ENCODE peak calls at places on chromosome 1, in ten cellular contexts. G, J, Y, N, P, H, K, F, W and M are unnamed samples.
A peak's percentile ranks its signal among the peaks of the same experiment; 100 is the strongest.

GRCh38 chr1:167860231-167860923 is 53.6 kb downstream of the ADCY10 start:
- DNase-seq in G (no peak), J (no peak), Y (no peak), N (peak; percentile 40), P (no peak), H (no peak), K (no peak), F (no peak), W (peak; percentile 14), M (no peak)

GRCh38 chr1:35049116-35049515 is 17.4 kb upstream of the ZMYM6 start:
- DNase-seq in G (no peak), J (no peak), Y (no peak), N (peak; percentile 15), P (no peak), H (no peak), K (no peak), F (no peak), W (peak; percentile 22), M (no peak)

GRCh38 chr1:193392686-193393085 is 206.3 kb upstream of the B3GALT2 start:
- DNase-seq in G (no peak), J (no peak), Y (no peak), N (no peak), P (no peak), H (no peak), K (no peak), F (no peak), W (no peak), M (no peak)

GRCh38 chr1:11784993-11785769 is 20.6 kb downstream of the MTHFR start:
- DNase-seq in G (peak; percentile 74), J (no peak), Y (peak; percentile 72), N (peak; percentile 62), P (peak; percentile 57), H (no peak), K (peak; percentile 69), F (peak; percentile 30), W (peak; percentile 10), M (peak; percentile 12)

GRCh38 chr1:155978325-155978972 is at the start of gene ARHGEF2:
- DNase-seq in G (peak; percentile 75), J (no peak), Y (peak; percentile 74), N (peak; percentile 74), P (peak; percentile 59), H (no peak), K (peak; percentile 87), F (peak; percentile 52), W (peak; percentile 82), M (peak; percentile 90)

GRCh38 chr1:244851546-244852231 is 12.7 kb downstream of the HNRNPU start:
- DNase-seq in G (no peak), J (no peak), Y (no peak), N (no peak), P (no peak), H (no peak), K (no peak), F (no peak), W (no peak), M (no peak)

GRCh38 chr1:234253732-234254131 is 119.5 kb upstream of the COA6 start:
- DNase-seq in G (no peak), J (no peak), Y (no peak), N (no peak), P (no peak), H (no peak), K (no peak), F (no peak), W (no peak), M (no peak)

GRCh38 chr1:144101397-144102050 is 129.7 kb upstream of the FAM72C start:
- DNase-seq in G (no peak), J (no peak), Y (peak; percentile 4), N (peak; percentile 3), P (peak; percentile 30), H (no peak), K (peak; percentile 16), F (no peak), W (no peak), M (peak; percentile 4)

GRCh38 chr1:184075040-184076029 is 23.8 kb downstream of the TSEN15 start:
- DNase-seq in G (peak; percentile 79), J (no peak), Y (peak; percentile 33), N (peak; percentile 76), P (peak; percentile 30), H (peak; percentile 35), K (peak; percentile 67), F (peak; percentile 2), W (peak; percentile 70), M (peak; percentile 8)

GRCh38 chr1:67674260-67675011 is 10.6 kb upstream of the GADD45A start:
- DNase-seq in G (peak; percentile 87), J (no peak), Y (peak; percentile 11), N (peak; percentile 45), P (peak; percentile 63), H (no peak), K (peak; percentile 72), F (no peak), W (no peak), M (peak; percentile 78)

GRCh38 chr1:227542153-227543120 is 20.9 kb upstream of the ZNF678 start:
- DNase-seq in G (peak; percentile 86), J (peak; percentile 33), Y (peak; percentile 90), N (peak; percentile 89), P (peak; percentile 88), H (peak; percentile 48), K (peak; percentile 84), F (peak; percentile 61), W (peak; percentile 50), M (no peak)

GRCh38 chr1:165152727-165153126 is 203.8 kb downstream of the LMX1A start:
- DNase-seq in G (no peak), J (no peak), Y (peak; percentile 43), N (no peak), P (no peak), H (no peak), K (no peak), F (no peak), W (no peak), M (no peak)

GRCh38 chr1:173042806-173043205 is 7.9 kb downstream of the TNFSF18 start:
- DNase-seq in G (no peak), J (no peak), Y (no peak), N (no peak), P (no peak), H (no peak), K (no peak), F (no peak), W (peak; percentile 71), M (no peak)

GRCh38 chr1:1629430-1630190 is 2.4 kb upstream of the MMP23B start:
- DNase-seq in G (no peak), J (no peak), Y (no peak), N (no peak), P (peak; percentile 15), H (no peak), K (no peak), F (no peak), W (no peak), M (peak; percentile 70)

GRCh38 chr1:100414693-100415092 is 62.4 kb downstream of the CDC14A start:
- DNase-seq in G (no peak), J (no peak), Y (no peak), N (no peak), P (no peak), H (no peak), K (no peak), F (no peak), W (no peak), M (no peak)

GRCh38 chr1:188668083-188668482 is 1809.6 kb downstream of the BRINP3 start:
- DNase-seq in G (no peak), J (no peak), Y (no peak), N (no peak), P (peak; percentile 14), H (no peak), K (no peak), F (no peak), W (no peak), M (no peak)

GRCh38 chr1:243497939-243498681 is 242.3 kb downstream of the SDCCAG8 start:
- DNase-seq in G (no peak), J (no peak), Y (no peak), N (no peak), P (no peak), H (no peak), K (no peak), F (no peak), W (no peak), M (no peak)

GRCh38 chr1:175493999-175494336 is 249.4 kb downstream of the TNR start:
- DNase-seq in G (no peak), J (no peak), Y (no peak), N (no peak), P (no peak), H (no peak), K (no peak), F (peak; percentile 73), W (no peak), M (no peak)

GRCh38 chr1:105652109-105652508 is 1404.4 kb upstream of the PRMT6 start:
- DNase-seq in G (no peak), J (no peak), Y (no peak), N (no peak), P (no peak), H (no peak), K (no peak), F (no peak), W (no peak), M (no peak)

GRCh38 chr1:76090284-76091180 is 16.0 kb downstream of the ST6GALNAC3 start:
- DNase-seq in G (no peak), J (no peak), Y (no peak), N (no peak), P (no peak), H (no peak), K (no peak), F (no peak), W (no peak), M (no peak)

GRCh38 chr1:53959664-53960250 is 13.6 kb downstream of the LRRC42 start:
- DNase-seq in G (peak; percentile 28), J (no peak), Y (no peak), N (peak; percentile 47), P (no peak), H (no peak), K (no peak), F (no peak), W (peak; percentile 18), M (no peak)

GRCh38 chr1:43565600-43566360 is 35.1 kb downstream of the PTPRF start:
- DNase-seq in G (peak; percentile 56), J (no peak), Y (peak; percentile 66), N (peak; percentile 82), P (peak; percentile 79), H (no peak), K (peak; percentile 53), F (peak; percentile 66), W (no peak), M (no peak)

GRCh38 chr1:65149391-65149729 is 1.4 kb downstream of the AK4 start:
- DNase-seq in G (no peak), J (no peak), Y (no peak), N (no peak), P (no peak), H (no peak), K (no peak), F (no peak), W (no peak), M (no peak)

GRCh38 chr1:240417317-240417716 is 194.6 kb downstream of the GREM2 start:
- DNase-seq in G (no peak), J (no peak), Y (no peak), N (peak; percentile 62), P (no peak), H (no peak), K (no peak), F (no peak), W (peak; percentile 60), M (no peak)

GRCh38 chr1:37052120-37052519 is 17.8 kb upstream of the GRIK3 start:
- DNase-seq in G (no peak), J (no peak), Y (no peak), N (no peak), P (no peak), H (no peak), K (no peak), F (no peak), W (peak; percentile 1), M (no peak)

GRCh38 chr1:212671342-212672031 is 28.2 kb downstream of the BATF3 start:
- DNase-seq in G (peak; percentile 27), J (no peak), Y (no peak), N (peak; percentile 67), P (peak; percentile 42), H (no peak), K (peak; percentile 32), F (peak; percentile 67), W (peak; percentile 96), M (peak; percentile 22)

GRCh38 chr1:39799770-39800470 is 11.3 kb upstream of the BMP8B start:
- DNase-seq in G (peak; percentile 66), J (peak; percentile 33), Y (peak; percentile 87), N (peak; percentile 92), P (peak; percentile 67), H (peak; percentile 13), K (peak; percentile 53), F (peak; percentile 14), W (peak; percentile 76), M (peak; percentile 47)

GRCh38 chr1:227841141-227841540 is 25.7 kb downstream of the PRSS38 start:
- DNase-seq in G (no peak), J (no peak), Y (no peak), N (no peak), P (no peak), H (no peak), K (no peak), F (no peak), W (no peak), M (no peak)